ENCODE peak calls at places on chromosomes 12 and 14, in five cellular contexts. X is A549; O is tibial artery; U is trophoblast cell; N is CD8-positive, alpha-beta T cell. D is an unnamed sample. For H3K9me3, the result is how much of the 10 kb centered on the place peaks cover.

GRCh38 chr12:83573676-83574075 is 887.0 kb downstream of the TMTC2 start:
- DNase-seq in X (peak), O (no peak), U (peak), N (no peak), D (no peak)

GRCh38 chr12:132608231-132609171 is 1.9 kb downstream of the LRCOL1 start:
- DNase-seq in X (no peak), O (no peak), U (no peak), N (no peak), D (no peak)

GRCh38 chr12:119679081-119679480 is 11.1 kb downstream of the PRKAB1 start:
- DNase-seq in X (no peak), O (no peak), U (no peak), N (no peak), D (no peak)

GRCh38 chr14:99075771-99076370 is 196.1 kb downstream of the BCL11B start:
- DNase-seq in X (no peak), O (no peak), U (peak), N (no peak), D (no peak)

GRCh38 chr14:90851327-90852036 is 35.3 kb upstream of the TTC7B start:
- DNase-seq in X (no peak), O (no peak), U (no peak), N (no peak), D (no peak)

GRCh38 chr12:105982022-105982421 is 156.7 kb downstream of the NUAK1 start:
- DNase-seq in X (no peak), O (no peak), U (no peak), N (no peak), D (no peak)

GRCh38 chr12:116924558-116925453 is 14.1 kb downstream of the FBXW8 start:
- DNase-seq in X (peak), O (no peak), U (peak), N (peak), D (no peak)

GRCh38 chr12:63994704-63995103 is 150.2 kb downstream of the SRGAP1 start:
- DNase-seq in X (no peak), O (no peak), U (no peak), N (no peak), D (no peak)

GRCh38 chr14:100836961-100837811 is 11.3 kb downstream of the MEG3 start:
- DNase-seq in X (no peak), O (no peak), U (no peak), N (no peak), D (peak)

GRCh38 chr12:132578118-132578517 is 32.3 kb downstream of the LRCOL1 start:
- DNase-seq in X (no peak), O (no peak), U (no peak), N (no peak), D (no peak)

GRCh38 chr12:30457621-30458289 is 237.9 kb downstream of the IPO8 start:
- DNase-seq in X (peak), O (no peak), U (no peak), N (no peak), D (peak)

GRCh38 chr12:68236421-68237059 is 10.9 kb upstream of the IL26 start:
- DNase-seq in X (no peak), O (no peak), U (no peak), N (peak), D (no peak)

GRCh38 chr12:54424232-54424631 is 5.2 kb upstream of the ITGA5 start:
- DNase-seq in X (no peak), O (no peak), U (no peak), N (no peak), D (no peak)

GRCh38 chr12:41212625-41213024 is 24.5 kb downstream of the PDZRN4 start:
- DNase-seq in X (no peak), O (no peak), U (no peak), N (no peak), D (no peak)

GRCh38 chr12:43841253-43841652 is 5.4 kb downstream of the TMEM117 start:
- DNase-seq in X (no peak), O (no peak), U (no peak), N (no peak), D (no peak)

GRCh38 chr12:15155271-15155670 is 65.9 kb downstream of the RERG start:
- DNase-seq in X (no peak), O (no peak), U (no peak), N (no peak), D (no peak)

GRCh38 chr14:50059773-50060629 is 56.4 kb downstream of the VCPKMT start:
- DNase-seq in X (no peak), O (no peak), U (no peak), N (no peak), D (no peak)

GRCh38 chr12:54689984-54690383 is 41.8 kb upstream of the DCD start:
- DNase-seq in X (peak), O (no peak), U (no peak), N (no peak), D (no peak)

GRCh38 chr14:50222061-50222613 is 9.2 kb downstream of the SOS2 start:
- DNase-seq in X (no peak), O (no peak), U (no peak), N (no peak), D (no peak)

GRCh38 chr14:52299692-52300278 is 14.3 kb upstream of the PTGER2 start:
- DNase-seq in X (peak), O (no peak), U (no peak), N (no peak), D (no peak)

GRCh38 chr12:75655233-75655879 is 143.9 kb upstream of the KRR1 start:
- DNase-seq in X (no peak), O (no peak), U (no peak), N (no peak), D (no peak)

GRCh38 chr14:105045710-105046326 is 19.4 kb downstream of the GPR132 start:
- DNase-seq in X (peak), O (peak), U (peak), N (peak), D (peak)

GRCh38 chr12:105644770-105645169 is 314.3 kb downstream of the C12orf75 start:
- DNase-seq in X (no peak), O (no peak), U (no peak), N (no peak), D (no peak)

GRCh38 chr12:108053512-108053911 is 75.6 kb upstream of the WSCD2 start:
- DNase-seq in X (no peak), O (no peak), U (no peak), N (no peak), D (no peak)

GRCh38 chr12:108055135-108055534 is 74.0 kb upstream of the WSCD2 start:
- DNase-seq in X (no peak), O (no peak), U (no peak), N (no peak), D (no peak)

GRCh38 chr12:108052260-108052659 is 76.8 kb upstream of the WSCD2 start:
- DNase-seq in X (no peak), O (no peak), U (no peak), N (no peak), D (no peak)

GRCh38 chr12:108060054-108060453 is 69.0 kb upstream of the WSCD2 start:
- DNase-seq in X (no peak), O (no peak), U (no peak), N (no peak), D (no peak)

DNA sequence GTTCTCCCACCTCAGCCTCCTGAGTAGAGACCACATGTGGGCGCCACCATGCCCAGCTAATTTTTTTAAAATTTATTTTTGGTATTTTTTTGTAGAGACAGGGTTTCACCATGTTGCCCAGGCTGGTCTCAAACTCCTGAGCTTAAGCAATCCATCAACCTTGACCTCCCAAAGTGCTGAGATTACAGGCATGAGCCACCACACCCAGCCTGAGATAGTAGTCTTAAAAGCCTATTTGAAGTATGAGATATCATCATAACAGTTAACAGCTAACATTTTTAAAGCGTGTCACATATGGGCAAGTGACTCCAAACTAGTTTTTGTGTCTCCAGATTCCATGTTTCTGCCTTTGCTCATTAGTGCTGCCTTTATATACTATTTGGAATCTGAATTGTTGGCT is 74.6 kb upstream of the WSCD2 start:
- DNase-seq in X (no peak), O (no peak), U (peak), N (no peak), D (no peak)
- H3K9me3 ChIP-seq in X (under half), O (under half), U (under half), N (under half), D (under half)

GRCh38 chr14:58288106-58288792 is 10.1 kb upstream of the ARID4A start:
- DNase-seq in X (no peak), O (no peak), U (no peak), N (no peak), D (no peak)
- H3K9me3 ChIP-seq in X (under half), O (under half), U (under half), N (under half), D (under half)

GRCh38 chr12:34286934-34287333 is 264.6 kb downstream of the ALG10 start:
- DNase-seq in X (no peak), O (no peak), U (no peak), N (no peak), D (no peak)

GRCh38 chr12:34287986-34288962 is 266.0 kb downstream of the ALG10 start:
- DNase-seq in X (no peak), O (peak), U (no peak), N (no peak), D (no peak)

GRCh38 chr12:34286483-34286882 is 264.2 kb downstream of the ALG10 start:
- DNase-seq in X (no peak), O (no peak), U (no peak), N (no peak), D (no peak)

GRCh38 chr12:34288963-34289345 is 266.7 kb downstream of the ALG10 start:
- DNase-seq in X (no peak), O (no peak), U (no peak), N (no peak), D (no peak)

GRCh38 chr12:34287437-34287836 is 265.1 kb downstream of the ALG10 start:
- DNase-seq in X (no peak), O (peak), U (no peak), N (no peak), D (no peak)
- H3K9me3 ChIP-seq in X (under half), O (half or more), U (half or more), N (under half), D (under half)

DNA sequence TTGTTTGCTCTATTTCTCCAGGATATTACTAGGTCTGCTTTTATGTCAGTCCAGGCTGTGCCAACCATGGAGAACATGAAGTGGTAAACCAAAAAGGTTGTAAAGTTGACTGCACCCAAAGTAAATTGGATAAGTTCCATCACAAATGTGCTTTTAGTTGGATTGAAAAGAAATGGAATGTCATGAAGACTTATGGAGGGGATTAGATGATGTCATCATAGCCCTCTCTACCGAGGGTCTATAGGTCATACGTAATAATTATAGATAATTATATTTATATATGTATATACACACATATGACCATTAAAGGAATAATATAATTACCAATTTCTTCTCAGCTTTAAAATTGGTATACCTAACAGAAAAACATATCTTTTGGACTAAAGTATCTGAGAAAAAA is 714.9 kb downstream of the NOVA1 start:
- DNase-seq in X (no peak), O (no peak), U (no peak), N (no peak), D (no peak)
- H3K9me3 ChIP-seq in X (under half), O (under half), U (under half), N (under half), D (under half)

GRCh38 chr14:25607095-25607657 is 557.2 kb upstream of the STXBP6 start:
- DNase-seq in X (no peak), O (no peak), U (no peak), N (no peak), D (no peak)
- H3K9me3 ChIP-seq in X (under half), O (under half), U (under half), N (under half), D (under half)

GRCh38 chr12:3045989-3046388 is 31.2 kb upstream of the TSPAN9 start:
- DNase-seq in X (no peak), O (no peak), U (no peak), N (no peak), D (no peak)
- H3K9me3 ChIP-seq in X (under half), O (under half), U (under half), N (under half), D (under half)

D was measured in WERI-Rb-1.